ENCODE peak calls at places on chromosome 16, in five cellular contexts. O is cardiac fibroblast, F is fibroblast of lung, Z is glutamatergic neuron, B is Calu3. M is an unnamed sample.

GRCh38 chr16:71542377-71542776 is 16.2 kb downstream of the CHST4 start:
- DNase-seq in O (peak; percentile 30), F (no peak), Z (peak; percentile 75), B (peak; percentile 79), M (peak; percentile 23)

GRCh38 chr16:66914541-66914940 is 4.1 kb downstream of the CDH16 start:
- DNase-seq in O (no peak), F (no peak), Z (no peak), B (no peak), M (no peak)

GRCh38 chr16:31810863-31811262 is 62.7 kb upstream of the ZNF267 start:
- DNase-seq in O (no peak), F (no peak), Z (no peak), B (no peak), M (no peak)

GRCh38 chr16:86038923-86039310 is 140.0 kb downstream of the IRF8 start:
- DNase-seq in O (no peak), F (no peak), Z (no peak), B (no peak), M (no peak)

GRCh38 chr16:70805380-70805779 is 4.4 kb upstream of the VAC14 start:
- DNase-seq in O (no peak), F (no peak), Z (no peak), B (no peak), M (no peak)

GRCh38 chr16:318628-319027 is 33.9 kb downstream of the AXIN1 start:
- DNase-seq in O (no peak), F (no peak), Z (peak; percentile 61), B (peak; percentile 29), M (no peak)

GRCh38 chr16:70018254-70018653 is 67.1 kb downstream of the CLEC18A start:
- DNase-seq in O (peak; percentile 15), F (peak; percentile 15), Z (no peak), B (peak; percentile 29), M (peak; percentile 13)

GRCh38 chr16:12403746-12404658 is 399.7 kb downstream of the CPPED1 start:
- DNase-seq in O (no peak), F (no peak), Z (no peak), B (no peak), M (no peak)

GRCh38 chr16:68344252-68344651 is 33.4 kb downstream of the PRMT7 start:
- DNase-seq in O (no peak), F (no peak), Z (no peak), B (no peak), M (no peak)

GRCh38 chr16:17803625-17804410 is 333.1 kb upstream of the XYLT1 start:
- DNase-seq in O (peak; percentile 12), F (peak; percentile 98), Z (no peak), B (no peak), M (peak; percentile 27)

GRCh38 chr16:2701713-2702437 is 18.1 kb downstream of the PRSS27 start:
- DNase-seq in O (no peak), F (no peak), Z (no peak), B (no peak), M (no peak)

GRCh38 chr16:10386517-10387377 is 886 bp downstream of the ATF7IP2 start:
- DNase-seq in O (peak; percentile 17), F (peak; percentile 19), Z (no peak), B (no peak), M (peak; percentile 38)

GRCh38 chr16:67878232-67878631 is 5.4 kb downstream of the EDC4 start:
- DNase-seq in O (no peak), F (no peak), Z (no peak), B (no peak), M (no peak)

GRCh38 chr16:10752843-10753523 is 9.3 kb downstream of the NUBP1 start:
- DNase-seq in O (no peak), F (no peak), Z (peak; percentile 53), B (no peak), M (no peak)

GRCh38 chr16:57610611-57611010 is 17.8 kb upstream of the ADGRG1 start:
- DNase-seq in O (no peak), F (no peak), Z (no peak), B (no peak), M (no peak)

GRCh38 chr16:58727796-58728568 is 6.1 kb downstream of the GOT2 start:
- DNase-seq in O (no peak), F (no peak), Z (no peak), B (no peak), M (no peak)

GRCh38 chr16:82987767-82988166 is 361.0 kb downstream of the CDH13 start:
- DNase-seq in O (peak; percentile 7), F (peak; percentile 36), Z (no peak), B (no peak), M (peak; percentile 29)

GRCh38 chr16:88926374-88926990 is 50.5 kb downstream of the CBFA2T3 start:
- DNase-seq in O (no peak), F (no peak), Z (no peak), B (peak; percentile 54), M (no peak)

GRCh38 chr16:85199069-85199725 is 86.9 kb upstream of the CIBAR2 start:
- DNase-seq in O (no peak), F (no peak), Z (no peak), B (no peak), M (no peak)

GRCh38 chr16:4323845-4324478 is 8.1 kb downstream of the GLIS2 start:
- DNase-seq in O (peak; percentile 78), F (peak; percentile 42), Z (peak; percentile 80), B (peak; percentile 66), M (peak; percentile 65)

DNA sequence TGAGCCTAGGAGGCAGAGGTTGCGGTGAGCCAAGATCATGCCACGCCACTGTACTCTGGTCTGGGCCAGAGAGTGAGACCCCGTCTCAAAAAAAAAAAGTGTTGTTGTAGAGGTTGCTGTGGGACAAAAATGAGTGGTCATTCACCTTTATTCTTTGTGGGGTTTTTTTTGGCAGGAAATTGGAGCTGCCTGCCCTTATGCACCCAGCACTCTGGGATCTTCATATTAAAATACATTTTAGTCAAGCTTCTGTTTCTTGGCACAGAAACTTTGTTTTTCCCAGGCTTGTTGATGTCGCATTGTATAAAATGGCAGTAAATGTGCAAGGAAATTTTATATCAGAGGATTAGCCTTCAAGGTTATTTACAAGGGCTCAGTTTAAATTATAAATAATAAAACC is 174.3 kb downstream of the FTO start:
- DNase-seq in O (no peak), F (no peak), Z (no peak), B (no peak), M (no peak)
- TF ChIP-seq CTCF in O (no peak), F (no peak), Z (no peak), B (no peak), M (no peak)

GRCh38 chr16:73022534-73022933 is 25.4 kb downstream of the ZFHX3 start:
- DNase-seq in O (no peak), F (no peak), Z (no peak), B (no peak), M (no peak)
- TF ChIP-seq CTCF in O (no peak), F (no peak), Z (no peak), B (no peak), M (no peak)

GRCh38 chr16:74449470-74449869 is 28.2 kb upstream of the CLEC18B start:
- DNase-seq in O (no peak), F (peak; percentile 73), Z (no peak), B (no peak), M (no peak)
- TF ChIP-seq CTCF in O (peak; percentile 23), F (peak; percentile 19), Z (no peak), B (no peak), M (peak; percentile 8)

DNA sequence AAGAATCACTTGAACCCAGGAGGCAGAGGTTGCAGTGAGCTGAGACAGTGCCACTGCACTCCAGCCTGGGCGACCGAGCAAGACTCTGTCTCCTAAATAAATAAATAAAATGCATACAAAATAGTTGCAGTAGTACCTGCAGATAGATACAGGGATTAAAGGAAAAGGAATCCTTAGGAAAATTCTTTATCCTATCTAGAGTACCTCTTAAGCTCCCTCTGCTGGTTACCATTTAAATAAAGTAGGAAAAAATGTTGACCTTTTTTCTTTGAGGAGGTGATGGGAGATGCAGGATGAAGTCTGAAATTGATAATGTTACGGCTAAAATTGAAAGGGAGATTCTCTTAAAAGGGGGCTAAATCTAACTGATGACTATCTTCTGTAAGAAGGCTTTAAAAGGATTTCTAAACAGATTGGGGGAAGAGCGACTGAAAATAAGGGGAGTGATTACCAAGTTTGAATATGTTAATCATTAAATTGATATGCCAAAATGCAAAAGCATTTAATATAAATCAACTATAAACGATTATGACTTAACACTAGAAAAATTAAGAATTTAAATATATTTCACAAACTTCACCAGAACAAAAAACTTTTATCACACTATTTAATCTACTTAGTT is 29.4 kb downstream of the C16orf87 start:
- DNase-seq in O (peak; percentile 51), F (no peak), Z (no peak), B (no peak), M (peak; percentile 46)
- TF ChIP-seq CTCF in O (peak; percentile 30), F (peak; percentile 47), Z (peak; percentile 54), B (peak; percentile 38), M (peak; percentile 53)

GRCh38 chr16:84009282-84009681 is 33.3 kb downstream of the SLC38A8 start:
- DNase-seq in O (no peak), F (no peak), Z (no peak), B (no peak), M (no peak)

GRCh38 chr16:84016477-84016876 is 26.1 kb downstream of the SLC38A8 start:
- DNase-seq in O (no peak), F (no peak), Z (no peak), B (no peak), M (no peak)

GRCh38 chr16:84015399-84015798 is 27.2 kb downstream of the SLC38A8 start:
- DNase-seq in O (no peak), F (no peak), Z (no peak), B (no peak), M (no peak)

GRCh38 chr16:84014570-84015327 is 27.8 kb downstream of the SLC38A8 start:
- DNase-seq in O (no peak), F (no peak), Z (no peak), B (no peak), M (no peak)

DNA sequence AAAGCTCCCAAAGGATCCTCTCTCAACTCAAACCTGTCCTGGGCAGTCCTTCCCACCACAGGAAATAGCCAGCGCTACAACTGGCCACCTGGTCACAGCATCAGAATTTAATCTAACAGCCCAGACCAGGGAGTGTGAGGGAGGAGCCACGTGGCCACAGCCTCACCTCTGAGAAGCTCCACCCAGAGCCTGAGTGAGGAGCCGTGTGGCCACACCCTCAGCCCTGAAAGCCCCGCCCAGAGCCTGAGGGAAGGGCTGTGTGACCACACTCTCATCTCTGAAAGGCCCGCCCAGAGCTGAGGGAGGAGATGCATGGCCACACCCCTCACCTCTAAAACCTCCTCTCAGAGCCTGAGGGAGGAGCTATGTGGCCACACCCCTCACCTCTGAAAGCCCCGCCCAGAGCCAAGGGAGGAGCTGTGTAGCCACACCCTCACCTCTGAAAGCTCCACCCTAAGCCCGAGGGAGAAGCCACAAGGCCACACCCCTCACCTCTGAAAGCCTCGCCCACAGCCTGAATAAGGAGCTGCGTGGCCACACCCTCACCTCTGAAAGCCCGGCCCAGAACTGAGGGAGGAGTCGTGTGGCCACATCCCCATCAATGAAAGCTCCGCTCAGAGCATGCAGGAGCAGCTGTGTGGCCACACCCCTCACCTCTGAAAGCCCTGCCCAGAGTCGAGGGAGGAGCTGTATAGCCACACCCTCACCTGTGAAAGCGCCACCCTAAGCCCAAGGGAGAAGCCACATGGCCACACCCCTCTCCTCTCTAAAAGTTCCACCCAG is 28.6 kb downstream of the SLC38A8 start:
- DNase-seq in O (peak; percentile 37), F (peak; percentile 33), Z (peak; percentile 72), B (peak; percentile 98), M (peak; percentile 29)
- TF ChIP-seq CTCF in O (no peak), F (no peak), Z (no peak), B (no peak), M (no peak)

DNA sequence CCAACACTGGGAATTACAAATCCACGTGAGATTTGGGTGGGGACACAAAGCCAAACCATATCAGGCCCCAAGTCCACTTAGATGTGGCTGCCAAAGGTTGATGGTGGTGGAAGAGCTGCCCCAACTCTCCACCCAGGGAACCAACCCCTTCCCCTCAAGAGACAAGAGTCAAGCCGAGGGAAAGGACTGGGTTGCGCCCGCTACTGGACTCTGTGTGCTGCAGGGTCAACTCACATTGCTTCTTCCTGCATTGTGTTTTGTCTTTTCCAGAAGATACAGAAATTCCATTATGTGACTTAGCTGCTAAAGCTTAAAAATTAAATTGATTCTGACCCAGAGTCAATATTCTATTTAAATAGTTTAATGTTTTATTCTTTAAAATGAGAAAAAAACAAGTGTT is 58.5 kb downstream of the ADAMTS18 start:
- DNase-seq in O (no peak), F (no peak), Z (no peak), B (no peak), M (no peak)
- TF ChIP-seq CTCF in O (peak; percentile 7), F (no peak), Z (no peak), B (no peak), M (peak; percentile 16)